ENCODE peak calls at places on chromosomes 7 and 10, in ten cellular contexts. N is nucleus accumbens; D is stimulated activated CD4-positive, alpha-beta T cell treated with anti-CD3 and anti-CD28 coated beads, Interleukin-15, amount 100 ng/mL, for 48 hours; T is stimulated activated CD8-positive, alpha-beta memory T cell treated with anti-CD3 and anti-CD28 coated beads, Interleukin-12 subunit alpha, Interleukin-12 subunit beta, amount 100 ng/mL, for 4 hours; E is OCI-LY7; B is activated T-helper 2 cell treated with anti-CD3 and anti-CD28 coated beads, Interferon-gamma antibody, Interleukin-2, Interleukin-4, amounts not matched to agents 10 μg/mL and 5 μg/mL and 100 μg/mL, durations not matched to agents 14 hours and 24 hours and 36 hours; C is CD4-positive, alpha-beta T cell; Z is astrocyte of the spinal cord; J is NCI-H1105 treated with DMSO at 0.1 percent for 48 hours; S is RKO. Q is an unnamed sample.

GRCh38 chr10:28593811-28594210 is 60.9 kb downstream of the WAC start:
- DNase-seq in N (no peak), D (no peak), T (no peak), E (no peak), B (no peak), C (no peak), Z (no peak), J (no peak), S (no peak), Q (no peak)

GRCh38 chr10:21953585-21954057 is 49.9 kb downstream of the DNAJC1 start:
- DNase-seq in N (no peak), D (no peak), T (no peak), E (peak), B (no peak), C (no peak), Z (peak), J (peak), S (peak), Q (peak)

GRCh38 chr7:154167807-154168206 is 115.6 kb downstream of the DPP6 start:
- DNase-seq in N (no peak), D (no peak), T (no peak), E (no peak), B (no peak), C (no peak), Z (no peak), J (peak), S (no peak), Q (no peak)

GRCh38 chr10:44008270-44008916 is 359.7 kb upstream of the ZNF32 start:
- DNase-seq in N (no peak), D (no peak), T (no peak), E (no peak), B (no peak), C (no peak), Z (no peak), J (no peak), S (peak), Q (no peak)

GRCh38 chr7:15684834-15685233 is 1.6 kb downstream of the MEOX2 start:
- DNase-seq in N (no peak), D (no peak), T (no peak), E (no peak), B (no peak), C (no peak), Z (no peak), J (no peak), S (no peak), Q (no peak)

GRCh38 chr7:91344248-91344647 is 80.0 kb downstream of the FZD1 start:
- DNase-seq in N (no peak), D (no peak), T (no peak), E (no peak), B (no peak), C (no peak), Z (no peak), J (no peak), S (no peak), Q (no peak)

GRCh38 chr7:375491-375821 is 85.5 kb downstream of the FOXL3 start:
- DNase-seq in N (no peak), D (no peak), T (no peak), E (no peak), B (no peak), C (no peak), Z (no peak), J (no peak), S (no peak), Q (no peak)

GRCh38 chr7:80463272-80463920 is 48.5 kb downstream of the GNAT3 start:
- DNase-seq in N (no peak), D (no peak), T (no peak), E (no peak), B (no peak), C (no peak), Z (no peak), J (no peak), S (no peak), Q (no peak)

GRCh38 chr10:24616536-24616935 is 107.2 kb downstream of the ARHGAP21 start:
- DNase-seq in N (no peak), D (no peak), T (no peak), E (no peak), B (no peak), C (no peak), Z (no peak), J (no peak), S (no peak), Q (peak)

GRCh38 chr7:69683002-69683401 is 84.7 kb downstream of the AUTS2 start:
- DNase-seq in N (no peak), D (no peak), T (no peak), E (no peak), B (no peak), C (no peak), Z (no peak), J (peak), S (no peak), Q (no peak)

GRCh38 chr10:78015546-78015945 is 13.8 kb downstream of the POLR3A start:
- DNase-seq in N (no peak), D (no peak), T (no peak), E (no peak), B (no peak), C (no peak), Z (no peak), J (no peak), S (no peak), Q (no peak)

GRCh38 chr10:73867126-73867807 is 7.1 kb downstream of the CAMK2G start:
- DNase-seq in N (no peak), D (no peak), T (no peak), E (no peak), B (no peak), C (no peak), Z (no peak), J (no peak), S (no peak), Q (no peak)

GRCh38 chr7:141076377-141076776 is 2.5 kb downstream of the TMEM178B start:
- DNase-seq in N (peak), D (no peak), T (no peak), E (no peak), B (no peak), C (no peak), Z (no peak), J (peak), S (no peak), Q (no peak)

GRCh38 chr10:79047875-79048638 is 20.7 kb upstream of the ZMIZ1 start:
- DNase-seq in N (no peak), D (no peak), T (no peak), E (no peak), B (peak), C (peak), Z (no peak), J (no peak), S (no peak), Q (no peak)

GRCh38 chr7:127501817-127502216 is 83.6 kb downstream of the GCC1 start:
- DNase-seq in N (no peak), D (no peak), T (no peak), E (no peak), B (no peak), C (no peak), Z (no peak), J (no peak), S (no peak), Q (no peak)

GRCh38 chr10:131099028-131099427 is 212.5 kb downstream of the TCERG1L start:
- DNase-seq in N (no peak), D (no peak), T (no peak), E (no peak), B (no peak), C (no peak), Z (no peak), J (peak), S (no peak), Q (no peak)

GRCh38 chr10:34522542-34522941 is 292.6 kb downstream of the PARD3 start:
- DNase-seq in N (no peak), D (no peak), T (no peak), E (peak), B (no peak), C (no peak), Z (peak), J (peak), S (no peak), Q (no peak)

GRCh38 chr10:127458171-127458810 is 90.8 kb upstream of the NPS start:
- DNase-seq in N (no peak), D (no peak), T (no peak), E (no peak), B (no peak), C (no peak), Z (no peak), J (no peak), S (no peak), Q (no peak)

GRCh38 chr10:61964059-61964709 is 62.7 kb downstream of the ARID5B start:
- DNase-seq in N (no peak), D (no peak), T (no peak), E (no peak), B (no peak), C (no peak), Z (no peak), J (no peak), S (no peak), Q (no peak)

GRCh38 chr7:29328811-29329210 is 134.2 kb downstream of the CHN2 start:
- DNase-seq in N (no peak), D (no peak), T (no peak), E (no peak), B (no peak), C (no peak), Z (no peak), J (no peak), S (no peak), Q (peak)

GRCh38 chr10:117413928-117414618 is 38.8 kb upstream of the PDZD8 start:
- DNase-seq in N (no peak), D (no peak), T (no peak), E (no peak), B (no peak), C (no peak), Z (no peak), J (peak), S (peak), Q (peak)

GRCh38 chr10:92240289-92241157 is 50.4 kb downstream of the CPEB3 start:
- DNase-seq in N (peak), D (no peak), T (peak), E (peak), B (peak), C (no peak), Z (peak), J (peak), S (peak), Q (peak)

GRCh38 chr7:81603-82342 is 110.6 kb upstream of the FAM20C start:
- DNase-seq in N (no peak), D (no peak), T (no peak), E (no peak), B (no peak), C (no peak), Z (no peak), J (no peak), S (no peak), Q (no peak)

GRCh38 chr10:96410296-96410695 is 51.5 kb upstream of the OPALIN start:
- DNase-seq in N (no peak), D (no peak), T (no peak), E (no peak), B (no peak), C (no peak), Z (no peak), J (no peak), S (no peak), Q (no peak)

GRCh38 chr10:51653025-51653424 is 46.4 kb downstream of the CSTF2T start:
- DNase-seq in N (no peak), D (no peak), T (no peak), E (no peak), B (no peak), C (no peak), Z (peak), J (no peak), S (no peak), Q (no peak)

GRCh38 chr10:116118851-116119250 is 154.2 kb downstream of the GFRA1 start:
- DNase-seq in N (no peak), D (no peak), T (no peak), E (no peak), B (no peak), C (no peak), Z (no peak), J (peak), S (no peak), Q (no peak)

GRCh38 chr7:2045559-2046405 is 187.0 kb downstream of the MAD1L1 start:
- DNase-seq in N (no peak), D (no peak), T (no peak), E (no peak), B (no peak), C (no peak), Z (no peak), J (no peak), S (no peak), Q (no peak)

GRCh38 chr10:117554371-117554770 is 11.8 kb downstream of the EMX2 start:
- DNase-seq in N (no peak), D (no peak), T (no peak), E (no peak), B (no peak), C (no peak), Z (no peak), J (no peak), S (no peak), Q (no peak)

GRCh38 chr7:74246497-74246896 is 7.7 kb downstream of the RFC2 start:
- DNase-seq in N (no peak), D (no peak), T (no peak), E (no peak), B (no peak), C (no peak), Z (no peak), J (no peak), S (no peak), Q (no peak)

GRCh38 chr10:32379950-32380547 is 33.1 kb upstream of the EPC1 start:
- DNase-seq in N (no peak), D (no peak), T (no peak), E (no peak), B (no peak), C (no peak), Z (no peak), J (no peak), S (no peak), Q (no peak)

GRCh38 chr10:132890301-132890700 is 52.1 kb downstream of the CFAP46 start:
- DNase-seq in N (no peak), D (no peak), T (no peak), E (no peak), B (no peak), C (no peak), Z (no peak), J (no peak), S (no peak), Q (no peak)

GRCh38 chr10:109405338-109405737 is 518.0 kb downstream of the XPNPEP1 start:
- DNase-seq in N (no peak), D (no peak), T (no peak), E (no peak), B (no peak), C (no peak), Z (no peak), J (no peak), S (no peak), Q (no peak)

GRCh38 chr7:105678811-105679495 is 97.7 kb upstream of the EFCAB10 start:
- DNase-seq in N (no peak), D (no peak), T (no peak), E (no peak), B (peak), C (no peak), Z (no peak), J (no peak), S (no peak), Q (peak)

GRCh38 chr10:124722812-124723783 is 21.1 kb downstream of the FAM53B start:
- DNase-seq in N (no peak), D (peak), T (no peak), E (no peak), B (peak), C (no peak), Z (no peak), J (no peak), S (no peak), Q (peak)

GRCh38 chr7:79495544-79496272 is 42.2 kb upstream of the MAGI2 start:
- DNase-seq in N (no peak), D (no peak), T (no peak), E (no peak), B (no peak), C (no peak), Z (peak), J (no peak), S (no peak), Q (peak)

GRCh38 chr10:116888380-116889055 is 39.2 kb downstream of the ENO4 start:
- DNase-seq in N (no peak), D (no peak), T (no peak), E (no peak), B (no peak), C (no peak), Z (peak), J (no peak), S (peak), Q (peak)

GRCh38 chr10:5645944-5646617 is 20.3 kb downstream of the ASB13 start:
- DNase-seq in N (no peak), D (no peak), T (no peak), E (peak), B (no peak), C (no peak), Z (no peak), J (no peak), S (no peak), Q (no peak)

GRCh38 chr7:38374507-38374906 is 101.1 kb upstream of the TARP start:
- DNase-seq in N (peak), D (peak), T (no peak), E (peak), B (no peak), C (peak), Z (peak), J (peak), S (peak), Q (peak)